ENCODE peak calls at places on chromosomes 6 and 20, in four cellular contexts. K, E, W and M are unnamed samples.

GRCh38 chr6:31356216-31356945 is 598 bp downstream of the HLA-B start:
- DNase-seq in K (no peak), E (peak), W (no peak), M (no peak)

GRCh38 chr6:27575594-27576361 is 102.9 kb upstream of the ZNF184 start:
- DNase-seq in K (peak), E (no peak), W (peak), M (no peak)

GRCh38 chr6:87498048-87498447 is 25.3 kb downstream of the SLC35A1 start:
- DNase-seq in K (no peak), E (no peak), W (no peak), M (no peak)

GRCh38 chr20:24998631-24999445 is 6.3 kb upstream of the APMAP start:
- DNase-seq in K (no peak), E (no peak), W (no peak), M (no peak)

GRCh38 chr6:28985396-28986164 is 19.5 kb downstream of the ZNF311 start:
- DNase-seq in K (peak), E (peak), W (no peak), M (peak)

GRCh38 chr20:63658749-63659187 is 656 bp downstream of the RTEL1 start:
- DNase-seq in K (no peak), E (peak), W (no peak), M (no peak)

GRCh38 chr20:61664741-61665320 is 400.9 kb downstream of the TAF4 start:
- DNase-seq in K (no peak), E (no peak), W (no peak), M (no peak)

GRCh38 chr20:8583209-8584106 is 451.4 kb downstream of the PLCB1 start:
- DNase-seq in K (peak), E (no peak), W (no peak), M (no peak)

GRCh38 chr20:24100370-24101011 is 111.9 kb upstream of the GGTLC1 start:
- DNase-seq in K (peak), E (peak), W (peak), M (peak)

GRCh38 chr20:50729925-50730764 is 1.2 kb upstream of the PARD6B start:
- DNase-seq in K (peak), E (peak), W (peak), M (no peak)

GRCh38 chr6:131061041-131061770 is 1.8 kb downstream of the EPB41L2 start:
- DNase-seq in K (peak), E (no peak), W (no peak), M (no peak)

GRCh38 chr6:12291785-12292604 is 1.8 kb downstream of the EDN1 start:
- DNase-seq in K (peak), E (peak), W (no peak), M (peak)

GRCh38 chr6:124495316-124496176 is 466.7 kb upstream of the RNF217 start:
- DNase-seq in K (no peak), E (no peak), W (no peak), M (no peak)

GRCh38 chr6:136792066-136792944 is at the start of gene MAP3K5:
- DNase-seq in K (peak), E (peak), W (peak), M (peak)

GRCh38 chr6:70524721-70525286 is 41.9 kb upstream of the SDHAF4 start:
- DNase-seq in K (no peak), E (no peak), W (no peak), M (no peak)

GRCh38 chr6:3762852-3763251 is 11.3 kb upstream of the PXDC1 start:
- DNase-seq in K (no peak), E (no peak), W (no peak), M (no peak)

GRCh38 chr20:47501117-47501482 is 587 bp upstream of the NCOA3 start:
- DNase-seq in K (no peak), E (no peak), W (peak), M (no peak)

GRCh38 chr20:50392138-50392866 is 117.9 kb upstream of the PTPN1 start:
- DNase-seq in K (no peak), E (no peak), W (no peak), M (no peak)

GRCh38 chr20:6492396-6493055 is 275.0 kb upstream of the BMP2 start:
- DNase-seq in K (no peak), E (no peak), W (no peak), M (no peak)
- TF ChIP-seq FOXJ3 in K (no peak), E (no peak), W (no peak), M (no peak)

GRCh38 chr6:11017090-11017489 is 27.0 kb downstream of the ELOVL2 start:
- DNase-seq in K (no peak), E (no peak), W (no peak), M (no peak)
- TF ChIP-seq MAX in K (no peak), E (no peak), W (no peak), M (no peak)

GRCh38 chr20:58374906-58375760 is 13.9 kb upstream of the VAPB start:
- DNase-seq in K (no peak), E (no peak), W (no peak), M (peak)

GRCh38 chr20:58374027-58374850 is 14.8 kb upstream of the VAPB start:
- DNase-seq in K (peak), E (no peak), W (peak), M (peak)

GRCh38 chr20:58375796-58376195 is 13.2 kb upstream of the VAPB start:
- DNase-seq in K (no peak), E (no peak), W (no peak), M (no peak)

GRCh38 chr20:58377017-58377416 is 12.0 kb upstream of the VAPB start:
- DNase-seq in K (no peak), E (no peak), W (no peak), M (no peak)

DNA sequence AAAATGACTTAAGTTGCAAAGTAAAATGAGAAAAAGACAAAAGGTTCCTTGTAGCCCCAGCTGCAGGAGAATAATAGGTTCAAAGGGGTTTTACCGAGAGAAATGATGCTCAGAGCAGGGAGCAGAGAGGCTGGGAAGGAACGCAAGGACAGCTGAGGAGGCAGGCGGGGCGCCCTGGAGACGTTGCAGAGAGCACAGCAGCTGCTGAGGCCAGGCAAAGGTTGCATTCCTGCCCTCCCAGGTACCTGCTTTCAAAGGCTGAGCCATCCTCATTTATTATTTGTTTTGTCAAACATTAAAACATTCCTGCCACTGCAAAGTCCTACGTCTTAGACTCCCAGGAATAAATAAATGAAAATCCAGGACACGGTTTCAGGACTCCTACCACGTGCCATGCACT is 16.2 kb upstream of the VAPB start:
- DNase-seq in K (no peak), E (no peak), W (no peak), M (peak)
- TF ChIP-seq FOXJ3 in K (no peak), E (no peak), W (no peak), M (no peak)

GRCh38 chr6:34071884-34072379 is 74.0 kb downstream of the GRM4 start:
- DNase-seq in K (no peak), E (no peak), W (no peak), M (no peak)

GRCh38 chr6:34072727-34073126 is 73.2 kb downstream of the GRM4 start:
- DNase-seq in K (no peak), E (no peak), W (no peak), M (no peak)

GRCh38 chr6:34073504-34073903 is 72.4 kb downstream of the GRM4 start:
- DNase-seq in K (no peak), E (no peak), W (no peak), M (no peak)

GRCh38 chr6:34074064-34074739 is 71.7 kb downstream of the GRM4 start:
- DNase-seq in K (no peak), E (no peak), W (no peak), M (no peak)

DNA sequence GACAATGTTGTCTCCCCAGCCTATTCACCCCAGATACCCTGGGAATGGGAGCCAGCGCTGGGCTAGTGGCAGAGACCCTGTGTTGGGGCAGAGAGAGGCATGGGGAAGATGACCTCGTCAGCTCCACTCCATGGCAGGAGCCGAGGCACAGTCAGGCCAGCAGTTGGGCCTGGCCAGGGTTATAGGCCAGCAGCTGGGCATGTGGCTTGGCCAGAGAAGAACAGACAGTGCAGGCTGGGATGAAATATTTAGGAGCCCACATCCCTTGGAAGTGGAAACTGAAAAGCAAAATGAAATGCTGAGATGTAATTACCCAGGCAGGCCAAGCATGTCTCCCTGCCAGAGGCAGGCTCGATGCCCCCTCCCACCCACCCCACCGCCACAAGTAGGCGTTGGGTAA is 70.0 kb downstream of the GRM4 start:
- DNase-seq in K (no peak), E (no peak), W (no peak), M (no peak)
- TF ChIP-seq MAX in K (no peak), E (no peak), W (no peak), M (no peak)

GRCh38 chr20:35010405-35011192 is 54.9 kb downstream of the MYH7B start:
- DNase-seq in K (no peak), E (no peak), W (no peak), M (no peak)
- TF ChIP-seq FOXJ3 in K (no peak), E (no peak), W (no peak), M (no peak)

DNA sequence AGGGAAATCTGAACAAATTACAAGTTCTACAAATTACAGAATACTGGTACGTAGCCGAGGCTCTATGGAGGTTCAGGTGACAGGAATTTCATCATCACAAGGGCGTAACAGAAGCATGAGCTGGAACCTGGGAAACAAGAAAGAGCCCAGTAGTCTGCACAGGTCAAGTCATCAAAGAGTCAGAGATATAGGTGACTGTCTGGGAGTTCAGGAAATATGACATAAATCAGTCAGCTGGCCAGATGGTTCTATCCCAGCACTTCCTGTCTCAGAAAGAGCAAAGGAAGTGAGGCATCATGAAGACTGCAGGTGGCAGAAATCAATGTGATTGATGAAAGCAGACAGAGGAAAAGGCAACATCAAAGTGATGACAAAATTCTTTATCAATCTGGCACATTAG is 23.3 kb downstream of the MYCT1 start:
- DNase-seq in K (no peak), E (no peak), W (no peak), M (no peak)
- TF ChIP-seq MAX in K (no peak), E (no peak), W (no peak), M (no peak)

DNA sequence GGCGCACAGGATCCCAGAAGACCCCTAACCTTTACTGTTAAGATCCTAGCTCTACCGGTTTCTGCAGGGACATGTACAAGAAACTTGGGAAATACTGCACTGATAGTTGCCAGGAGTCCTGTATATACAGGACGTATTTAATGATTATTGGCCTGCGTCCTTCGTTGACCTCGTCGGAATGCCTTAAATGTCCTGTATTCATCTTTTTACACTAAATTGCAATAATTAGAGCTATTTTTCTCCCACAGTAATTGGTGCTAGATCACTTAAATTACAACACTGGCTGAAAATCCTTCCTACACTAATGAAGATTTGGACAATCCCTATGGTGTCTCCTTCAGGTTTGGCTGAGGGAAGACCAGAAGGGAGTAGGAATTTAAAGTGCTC is 775 bp upstream of the DNAAF9 start:
- DNase-seq in K (no peak), E (no peak), W (no peak), M (no peak)
- TF ChIP-seq FOXJ3 in K (no peak), E (no peak), W (no peak), M (no peak)

GRCh38 chr6:41728073-41728936 is 7.1 kb downstream of the TFEB start:
- DNase-seq in K (peak), E (no peak), W (no peak), M (no peak)
- TF ChIP-seq MAX in K (no peak), E (no peak), W (no peak), M (no peak)